ENCODE peak calls at places on chromosome 20, in six cellular contexts. J is naive B cell; T is activated CD4-positive, alpha-beta T cell treated with anti-CD3 and anti-CD28 coated beads, Interleukin-2, amount 50 U/mL, for 4 hours; H is GM12892; P is mesendoderm; U is left ventricle myocardium inferior. B is an unnamed sample.

GRCh38 chr20:62658593-62659159 is 16.4 kb downstream of the SLCO4A1 start:
- DNase-seq in J (no peak), T (no peak), H (no peak), P (no peak), U (no peak), B (no peak)

GRCh38 chr20:58438970-58439808 is 50.2 kb downstream of the VAPB start:
- DNase-seq in J (no peak), T (no peak), H (no peak), P (no peak), U (no peak), B (no peak)

GRCh38 chr20:33183292-33183691 is 15.3 kb downstream of the BPIFA2 start:
- DNase-seq in J (no peak), T (no peak), H (no peak), P (peak; percentile 18), U (no peak), B (no peak)

GRCh38 chr20:17227669-17228623 is 1.1 kb downstream of the PCSK2 start:
- DNase-seq in J (no peak), T (no peak), H (no peak), P (peak; percentile 86), U (no peak), B (no peak)

GRCh38 chr20:9916776-9917175 is 77.9 kb upstream of the PAK5 start:
- DNase-seq in J (no peak), T (no peak), H (no peak), P (no peak), U (no peak), B (no peak)

GRCh38 chr20:43187476-43188233 is 2.1 kb downstream of the PTPRT start:
- DNase-seq in J (no peak), T (peak; percentile 6), H (peak; percentile 62), P (peak; percentile 52), U (peak; percentile 68), B (peak; percentile 82)

GRCh38 chr20:18009116-18009515 is 40.3 kb downstream of the MGME1 start:
- DNase-seq in J (no peak), T (no peak), H (no peak), P (no peak), U (no peak), B (no peak)

GRCh38 chr20:38932457-38933120 is 6.4 kb downstream of the FAM83D start:
- DNase-seq in J (no peak), T (no peak), H (no peak), P (peak; percentile 24), U (no peak), B (peak; percentile 54)

B was measured in Right ventricle myocardium superior.